ENCODE peak calls at places on chromosomes 16 and 17, in ten cellular contexts. L is HFFc6, D is fibroblast of villous mesenchyme, H is OCI-LY7, K is pancreas, I is LNCaP clone FGC, J is stomach, A is astrocyte of the spinal cord, Q is mucosa of descending colon, S is dorsolateral prefrontal cortex. B is an unnamed sample.

GRCh38 chr16:54135361-54136275 is 151.0 kb downstream of the IRX3 start:
- DNase-seq in L (peak), D (peak), H (no peak), K (no peak), I (no peak), J (no peak), A (peak), Q (no peak), S (no peak), B (peak)

GRCh38 chr16:15055141-15056053 is 477 bp downstream of the NTAN1 start:
- DNase-seq in L (no peak), D (peak), H (peak), K (no peak), I (no peak), J (no peak), A (peak), Q (peak), S (peak), B (peak)

GRCh38 chr17:67496286-67496685 is 119.2 kb downstream of the PITPNC1 start:
- DNase-seq in L (no peak), D (peak), H (no peak), K (no peak), I (no peak), J (no peak), A (peak), Q (no peak), S (no peak), B (no peak)

GRCh38 chr17:61157246-61157887 is 242.3 kb upstream of the TBX2 start:
- DNase-seq in L (peak), D (peak), H (no peak), K (no peak), I (no peak), J (no peak), A (peak), Q (no peak), S (peak), B (peak)

GRCh38 chr17:40306395-40306794 is 2.6 kb upstream of the RARA start:
- DNase-seq in L (no peak), D (no peak), H (no peak), K (no peak), I (no peak), J (no peak), A (no peak), Q (no peak), S (no peak), B (no peak)

GRCh38 chr16:28100810-28101532 is 37.5 kb upstream of the GSG1L start:
- DNase-seq in L (no peak), D (no peak), H (no peak), K (no peak), I (no peak), J (no peak), A (no peak), Q (peak), S (peak), B (no peak)

GRCh38 chr17:36602924-36603384 is 1.6 kb downstream of the MRM1 start:
- DNase-seq in L (peak), D (peak), H (peak), K (peak), I (no peak), J (peak), A (peak), Q (no peak), S (peak), B (peak)

GRCh38 chr16:10876799-10877341 is at the start of gene CIITA:
- DNase-seq in L (peak), D (peak), H (peak), K (peak), I (no peak), J (peak), A (peak), Q (peak), S (peak), B (peak)

GRCh38 chr17:12320286-12320685 is 299.6 kb downstream of the MAP2K4 start:
- DNase-seq in L (peak), D (no peak), H (no peak), K (no peak), I (no peak), J (no peak), A (peak), Q (no peak), S (no peak), B (no peak)

GRCh38 chr17:3755335-3756030 is 31.8 kb downstream of the HASPIN start:
- DNase-seq in L (no peak), D (no peak), H (no peak), K (peak), I (no peak), J (no peak), A (no peak), Q (no peak), S (no peak), B (no peak)

GRCh38 chr16:89123831-89124100 is 30.1 kb downstream of the ACSF3 start:
- DNase-seq in L (no peak), D (no peak), H (no peak), K (no peak), I (no peak), J (no peak), A (no peak), Q (peak), S (no peak), B (no peak)

GRCh38 chr17:72446118-72446517 is 325.3 kb downstream of the SOX9 start:
- DNase-seq in L (no peak), D (no peak), H (no peak), K (no peak), I (no peak), J (no peak), A (no peak), Q (no peak), S (no peak), B (no peak)

GRCh38 chr16:67248401-67249177 is at the start of gene SLC9A5:
- DNase-seq in L (no peak), D (no peak), H (peak), K (no peak), I (no peak), J (no peak), A (no peak), Q (peak), S (no peak), B (no peak)

GRCh38 chr16:88856122-88856827 is 472 bp downstream of the GALNS start:
- DNase-seq in L (no peak), D (no peak), H (peak), K (peak), I (no peak), J (no peak), A (no peak), Q (peak), S (no peak), B (no peak)

GRCh38 chr17:28796062-28796461 is 46.5 kb downstream of the FAM222B start:
- DNase-seq in L (no peak), D (no peak), H (no peak), K (no peak), I (no peak), J (no peak), A (no peak), Q (no peak), S (no peak), B (no peak)

GRCh38 chr17:18141210-18141803 is 32.8 kb downstream of the MYO15A start:
- DNase-seq in L (peak), D (peak), H (peak), K (no peak), I (peak), J (no peak), A (peak), Q (no peak), S (no peak), B (peak)

GRCh38 chr16:89473791-89474414 is 16.5 kb downstream of the ANKRD11 start:
- DNase-seq in L (peak), D (peak), H (no peak), K (no peak), I (no peak), J (no peak), A (no peak), Q (no peak), S (no peak), B (peak)

GRCh38 chr17:19243838-19244237 is 6.7 kb downstream of the EPN2 start:
- DNase-seq in L (no peak), D (no peak), H (peak), K (no peak), I (no peak), J (no peak), A (no peak), Q (no peak), S (no peak), B (no peak)

GRCh38 chr17:48995332-48995870 is 1.8 kb upstream of the IGF2BP1 start:
- DNase-seq in L (no peak), D (no peak), H (peak), K (no peak), I (no peak), J (no peak), A (no peak), Q (no peak), S (no peak), B (peak)

GRCh38 chr17:82684207-82684903 is 14.1 kb downstream of the RAB40B start:
- DNase-seq in L (no peak), D (no peak), H (no peak), K (no peak), I (no peak), J (peak), A (no peak), Q (peak), S (no peak), B (no peak)

GRCh38 chr17:63405020-63405419 is 41.1 kb downstream of the CYB561 start:
- DNase-seq in L (no peak), D (no peak), H (no peak), K (no peak), I (no peak), J (no peak), A (no peak), Q (no peak), S (no peak), B (no peak)

GRCh38 chr16:50591800-50592771 is 43.9 kb downstream of the NKD1 start:
- DNase-seq in L (no peak), D (no peak), H (no peak), K (peak), I (peak), J (peak), A (no peak), Q (no peak), S (peak), B (no peak)

GRCh38 chr17:10649031-10649430 is 8.1 kb downstream of the MYH3 start:
- DNase-seq in L (peak), D (peak), H (no peak), K (no peak), I (no peak), J (no peak), A (peak), Q (no peak), S (no peak), B (peak)

GRCh38 chr17:44971776-44972483 is 3.8 kb upstream of the C1QL1 start:
- DNase-seq in L (peak), D (peak), H (no peak), K (no peak), I (no peak), J (no peak), A (peak), Q (no peak), S (no peak), B (no peak)

GRCh38 chr17:69949931-69950330 is 125.1 kb upstream of the KCNJ16 start:
- DNase-seq in L (no peak), D (peak), H (no peak), K (no peak), I (no peak), J (no peak), A (no peak), Q (no peak), S (no peak), B (no peak)

GRCh38 chr16:28486266-28486665 is 5.6 kb downstream of the CLN3 start:
- DNase-seq in L (no peak), D (no peak), H (no peak), K (no peak), I (no peak), J (no peak), A (no peak), Q (peak), S (no peak), B (no peak)

GRCh38 chr17:44144966-44145739 is 3.4 kb downstream of the HROB start:
- DNase-seq in L (no peak), D (peak), H (no peak), K (no peak), I (no peak), J (no peak), A (no peak), Q (no peak), S (no peak), B (peak)

GRCh38 chr17:50218071-50218759 is 16.8 kb upstream of the COL1A1 start:
- DNase-seq in L (no peak), D (peak), H (no peak), K (no peak), I (no peak), J (no peak), A (peak), Q (no peak), S (no peak), B (peak)

GRCh38 chr17:68542698-68543463 is 30.7 kb downstream of the PRKAR1A start:
- DNase-seq in L (no peak), D (no peak), H (no peak), K (no peak), I (no peak), J (no peak), A (no peak), Q (no peak), S (no peak), B (no peak)

GRCh38 chr17:66417300-66417719 is 114.9 kb downstream of the PRKCA start:
- DNase-seq in L (no peak), D (no peak), H (no peak), K (no peak), I (no peak), J (no peak), A (no peak), Q (no peak), S (no peak), B (no peak)

GRCh38 chr16:28219283-28219682 is 7.5 kb upstream of the XPO6 start:
- DNase-seq in L (no peak), D (peak), H (no peak), K (no peak), I (no peak), J (no peak), A (peak), Q (no peak), S (no peak), B (no peak)

GRCh38 chr16:89924298-89924924 is 1.3 kb downstream of the TUBB3 start:
- DNase-seq in L (peak), D (peak), H (peak), K (no peak), I (no peak), J (no peak), A (peak), Q (no peak), S (no peak), B (peak)

GRCh38 chr17:16027708-16028584 is 28.3 kb downstream of the TTC19 start:
- DNase-seq in L (peak), D (peak), H (no peak), K (no peak), I (no peak), J (no peak), A (peak), Q (no peak), S (no peak), B (peak)

GRCh38 chr16:70712359-70712758 is 26.5 kb upstream of the MTSS2 start:
- DNase-seq in L (no peak), D (no peak), H (no peak), K (no peak), I (no peak), J (no peak), A (no peak), Q (no peak), S (no peak), B (no peak)

GRCh38 chr17:77352441-77352840 is 211.7 kb downstream of the SEC14L1 start:
- DNase-seq in L (no peak), D (no peak), H (no peak), K (peak), I (no peak), J (peak), A (no peak), Q (no peak), S (no peak), B (no peak)

GRCh38 chr17:46851029-46851741 is at the start of gene WNT9B:
- DNase-seq in L (no peak), D (no peak), H (no peak), K (peak), I (no peak), J (peak), A (no peak), Q (no peak), S (no peak), B (no peak)

GRCh38 chr17:2592974-2593845 is at the start of gene PAFAH1B1:
- DNase-seq in L (peak), D (peak), H (peak), K (peak), I (peak), J (peak), A (peak), Q (peak), S (peak), B (peak)
- TF ChIP-seq CTCF in L (no peak), D (no peak), H (peak), K (no peak), I (peak), J (no peak), A (no peak), Q (no peak), S (peak), B (no peak)

GRCh38 chr16:68263559-68264127 is 683 bp upstream of the SLC7A6 start:
- DNase-seq in L (no peak), D (no peak), H (no peak), K (no peak), I (no peak), J (no peak), A (no peak), Q (no peak), S (no peak), B (no peak)
- TF ChIP-seq CTCF in L (no peak), D (no peak), H (no peak), K (no peak), I (peak), J (no peak), A (no peak), Q (no peak), S (peak), B (no peak)

GRCh38 chr16:74695450-74696422 is 4.9 kb downstream of the MLKL start:
- DNase-seq in L (peak), D (peak), H (peak), K (peak), I (peak), J (peak), A (peak), Q (peak), S (peak), B (peak)

GRCh38 chr16:74699666-74700065 is 996 bp downstream of the MLKL start:
- DNase-seq in L (no peak), D (no peak), H (no peak), K (no peak), I (no peak), J (no peak), A (no peak), Q (no peak), S (no peak), B (no peak)

GRCh38 chr16:74698220-74698619 is 2.4 kb downstream of the MLKL start:
- DNase-seq in L (no peak), D (peak), H (no peak), K (no peak), I (no peak), J (no peak), A (no peak), Q (no peak), S (no peak), B (no peak)

GRCh38 chr16:74700206-74701040 is at the start of gene MLKL:
- DNase-seq in L (peak), D (peak), H (peak), K (peak), I (no peak), J (peak), A (no peak), Q (peak), S (no peak), B (peak)
- TF ChIP-seq CTCF in L (peak), D (no peak), H (peak), K (no peak), I (no peak), J (no peak), A (peak), Q (no peak), S (no peak), B (no peak)

GRCh38 chr17:981292-981658 is 1.7 kb upstream of the NXN start:
- DNase-seq in L (no peak), D (no peak), H (no peak), K (no peak), I (no peak), J (no peak), A (no peak), Q (no peak), S (no peak), B (no peak)

GRCh38 chr17:978110-979093 is 1.2 kb downstream of the NXN start:
- DNase-seq in L (peak), D (peak), H (no peak), K (peak), I (no peak), J (peak), A (peak), Q (no peak), S (no peak), B (no peak)

GRCh38 chr17:979211-979538 is 401 bp downstream of the NXN start:
- DNase-seq in L (no peak), D (no peak), H (no peak), K (no peak), I (no peak), J (no peak), A (no peak), Q (peak), S (no peak), B (no peak)

GRCh38 chr17:980406-981291 is 1.1 kb upstream of the NXN start:
- DNase-seq in L (peak), D (peak), H (peak), K (peak), I (peak), J (peak), A (peak), Q (peak), S (peak), B (peak)

GRCh38 chr17:979539-980405 is at the start of gene NXN:
- DNase-seq in L (peak), D (peak), H (peak), K (peak), I (no peak), J (peak), A (peak), Q (peak), S (peak), B (peak)
- TF ChIP-seq CTCF in L (peak), D (peak), H (peak), K (no peak), I (peak), J (no peak), A (peak), Q (no peak), S (peak), B (no peak)

GRCh38 chr17:81429813-81430510 is 34.7 kb downstream of the BAHCC1 start:
- DNase-seq in L (no peak), D (peak), H (no peak), K (peak), I (no peak), J (no peak), A (peak), Q (no peak), S (peak), B (peak)
- TF ChIP-seq CTCF in L (peak), D (peak), H (peak), K (no peak), I (no peak), J (no peak), A (peak), Q (no peak), S (peak), B (no peak)

DNA sequence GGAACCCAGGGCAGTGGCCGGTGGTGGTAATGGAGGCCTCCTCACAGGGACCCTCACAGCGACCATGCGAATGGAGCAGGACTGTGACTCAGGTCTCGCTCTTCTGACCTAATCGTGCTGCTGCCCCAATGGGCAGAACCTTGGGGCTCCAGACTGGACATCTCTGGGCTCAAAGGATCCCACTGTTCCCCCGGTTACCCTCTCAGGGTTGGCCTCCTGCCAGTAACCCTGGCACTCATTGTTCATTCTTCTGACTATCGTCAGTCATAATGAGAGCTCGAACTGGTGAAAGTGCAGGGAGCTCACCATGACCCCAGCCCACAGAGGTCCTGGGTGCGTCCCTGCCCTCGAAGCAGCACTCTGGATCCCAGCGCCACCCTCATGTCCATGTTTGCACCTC is 3.9 kb upstream of the NPRL3 start:
- DNase-seq in L (no peak), D (no peak), H (no peak), K (no peak), I (no peak), J (no peak), A (no peak), Q (no peak), S (no peak), B (no peak)
- TF ChIP-seq CTCF in L (no peak), D (no peak), H (no peak), K (no peak), I (no peak), J (no peak), A (no peak), Q (no peak), S (no peak), B (no peak)

DNA sequence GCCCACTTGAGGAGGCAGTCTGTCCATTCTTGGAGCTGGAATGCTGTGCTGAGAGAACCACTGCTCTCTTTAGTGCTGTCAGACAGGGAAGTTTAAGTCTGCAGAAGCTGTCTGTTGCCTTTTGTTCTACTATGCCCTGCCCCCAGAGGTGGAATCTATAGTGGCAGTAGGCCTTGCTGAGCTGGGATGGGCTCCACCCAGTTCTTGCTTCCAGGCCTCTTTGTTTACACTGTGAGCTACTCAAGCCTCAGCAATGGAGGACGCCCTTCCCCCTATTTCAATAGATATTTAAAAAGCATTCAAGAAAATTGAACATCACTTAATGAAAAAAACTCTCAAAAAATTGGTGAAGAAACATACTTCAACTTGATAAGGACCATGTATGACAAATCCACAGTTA is 313.5 kb downstream of the PHKB start:
- DNase-seq in L (peak), D (peak), H (no peak), K (no peak), I (peak), J (peak), A (peak), Q (no peak), S (no peak), B (peak)
- TF ChIP-seq CTCF in L (peak), D (peak), H (no peak), K (no peak), I (peak), J (no peak), A (peak), Q (no peak), S (no peak), B (peak)